ENCODE peak calls at places on chromosomes 4 and X, in six cellular contexts. One of them, this sample, is unnamed.

GRCh38 chr4:23361453-23361852 is 528.4 kb downstream of the PPARGC1A start:
- DNase-seq in cardiac muscle cell: no peak
- DNase-seq in Caco-2: no peak
- DNase-seq in fibroblast of villous mesenchyme: no peak
- DNase-seq in adrenal gland: no peak
- DNase-seq in kidney epithelial cell: no peak
- DNase-seq in this sample: no peak

GRCh38 chr4:137700072-137700471 is 167.8 kb upstream of the PCDH18 start:
- DNase-seq in cardiac muscle cell: no peak
- DNase-seq in Caco-2: no peak
- DNase-seq in fibroblast of villous mesenchyme: no peak
- DNase-seq in adrenal gland: no peak
- DNase-seq in kidney epithelial cell: no peak
- DNase-seq in this sample: peak; percentile 54

GRCh38 chr4:23584024-23584423 is 305.8 kb downstream of the PPARGC1A start:
- DNase-seq in cardiac muscle cell: no peak
- DNase-seq in Caco-2: no peak
- DNase-seq in fibroblast of villous mesenchyme: no peak
- DNase-seq in adrenal gland: no peak
- DNase-seq in kidney epithelial cell: no peak
- DNase-seq in this sample: no peak

GRCh38 chr4:2364654-2365053 is 53.8 kb downstream of the ZFYVE28 start:
- DNase-seq in cardiac muscle cell: peak; percentile 69
- DNase-seq in Caco-2: no peak
- DNase-seq in fibroblast of villous mesenchyme: peak; percentile 54
- DNase-seq in adrenal gland: peak; percentile 39
- DNase-seq in kidney epithelial cell: no peak
- DNase-seq in this sample: peak; percentile 52

GRCh38 chr4:15198070-15198727 is 195.9 kb downstream of the CPEB2 start:
- DNase-seq in cardiac muscle cell: peak; percentile 16
- DNase-seq in Caco-2: no peak
- DNase-seq in fibroblast of villous mesenchyme: no peak
- DNase-seq in adrenal gland: no peak
- DNase-seq in kidney epithelial cell: no peak
- DNase-seq in this sample: peak; percentile 14

GRCh38 chr4:56658410-56659003 is 22.6 kb downstream of the HOPX start:
- DNase-seq in cardiac muscle cell: peak; percentile 70
- DNase-seq in Caco-2: no peak
- DNase-seq in fibroblast of villous mesenchyme: peak; percentile 80
- DNase-seq in adrenal gland: no peak
- DNase-seq in kidney epithelial cell: peak; percentile 34
- DNase-seq in this sample: no peak

GRCh38 chr4:164012396-164013027 is 518.0 kb downstream of the TMA16 start:
- DNase-seq in cardiac muscle cell: no peak
- DNase-seq in Caco-2: peak; percentile 57
- DNase-seq in fibroblast of villous mesenchyme: no peak
- DNase-seq in adrenal gland: peak; percentile 15
- DNase-seq in kidney epithelial cell: no peak
- DNase-seq in this sample: no peak

GRCh38 chr4:148782284-148782683 is 340.1 kb upstream of the NR3C2 start:
- DNase-seq in cardiac muscle cell: no peak
- DNase-seq in Caco-2: peak; percentile 76
- DNase-seq in fibroblast of villous mesenchyme: no peak
- DNase-seq in adrenal gland: no peak
- DNase-seq in kidney epithelial cell: no peak
- DNase-seq in this sample: no peak

GRCh38 chr4:123599061-123599919 is 202.7 kb downstream of the SPRY1 start:
- DNase-seq in cardiac muscle cell: peak; percentile 91
- DNase-seq in Caco-2: peak; percentile 26
- DNase-seq in fibroblast of villous mesenchyme: peak; percentile 87
- DNase-seq in adrenal gland: no peak
- DNase-seq in kidney epithelial cell: no peak
- DNase-seq in this sample: peak; percentile 90

GRCh38 chr4:73315091-73315490 is 56.5 kb upstream of the ANKRD17 start:
- DNase-seq in cardiac muscle cell: peak; percentile 11
- DNase-seq in Caco-2: no peak
- DNase-seq in fibroblast of villous mesenchyme: no peak
- DNase-seq in adrenal gland: no peak
- DNase-seq in kidney epithelial cell: no peak
- DNase-seq in this sample: peak; percentile 70

GRCh38 chr4:16573744-16574143 is 324.7 kb downstream of the LDB2 start:
- DNase-seq in cardiac muscle cell: peak; percentile 80
- DNase-seq in Caco-2: no peak
- DNase-seq in fibroblast of villous mesenchyme: peak; percentile 75
- DNase-seq in adrenal gland: no peak
- DNase-seq in kidney epithelial cell: no peak
- DNase-seq in this sample: peak; percentile 80

GRCh38 chr4:163680390-163681098 is 186.1 kb downstream of the TMA16 start:
- DNase-seq in cardiac muscle cell: no peak
- DNase-seq in Caco-2: no peak
- DNase-seq in fibroblast of villous mesenchyme: no peak
- DNase-seq in adrenal gland: no peak
- DNase-seq in kidney epithelial cell: no peak
- DNase-seq in this sample: peak; percentile 10

GRCh38 chr4:102543030-102543505 is 41.9 kb downstream of the NFKB1 start:
- DNase-seq in cardiac muscle cell: no peak
- DNase-seq in Caco-2: no peak
- DNase-seq in fibroblast of villous mesenchyme: no peak
- DNase-seq in adrenal gland: no peak
- DNase-seq in kidney epithelial cell: no peak
- DNase-seq in this sample: no peak

GRCh38 chr4:85200106-85200505 is 233.6 kb upstream of the WDFY3 start:
- DNase-seq in cardiac muscle cell: no peak
- DNase-seq in Caco-2: no peak
- DNase-seq in fibroblast of villous mesenchyme: no peak
- DNase-seq in adrenal gland: no peak
- DNase-seq in kidney epithelial cell: no peak
- DNase-seq in this sample: no peak

DNA sequence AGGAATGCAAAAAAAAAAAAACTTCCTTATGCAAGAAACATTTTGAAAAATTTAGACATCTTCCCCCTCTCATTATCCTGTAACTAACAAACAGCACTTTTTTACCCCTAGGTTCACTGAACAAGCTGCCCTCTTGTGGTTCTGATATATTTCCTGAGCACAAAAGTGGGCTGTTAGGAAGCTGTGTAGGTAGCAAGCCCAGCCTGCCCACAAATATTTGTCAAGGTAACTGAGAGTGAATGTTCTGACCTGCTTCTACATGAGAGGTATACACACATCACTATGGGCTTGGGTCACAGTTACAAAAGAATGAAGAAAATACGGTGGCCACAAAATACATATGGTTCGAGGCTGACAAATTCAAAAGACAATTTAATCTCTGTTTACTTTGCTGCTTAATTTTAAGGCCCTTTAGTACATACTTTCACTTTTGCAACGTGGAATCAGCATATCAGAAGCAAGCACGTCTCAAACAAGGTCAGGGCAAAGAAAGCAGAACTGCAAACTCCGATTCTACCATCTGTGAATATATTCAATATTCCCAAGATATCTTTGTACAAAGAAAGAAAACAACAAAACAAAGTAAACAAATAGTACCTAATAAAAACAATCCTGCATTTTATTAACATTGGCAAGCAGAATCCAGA is 78.6 kb downstream of the RBM47 start:
- DNase-seq in cardiac muscle cell: peak; percentile 69
- DNase-seq in Caco-2: peak; percentile 55
- DNase-seq in fibroblast of villous mesenchyme: peak; percentile 86
- DNase-seq in adrenal gland: no peak
- DNase-seq in kidney epithelial cell: no peak
- DNase-seq in this sample: peak; percentile 53
- TF ChIP-seq CTCF in cardiac muscle cell: peak; percentile 49
- TF ChIP-seq CTCF in Caco-2: peak; percentile 66
- TF ChIP-seq CTCF in fibroblast of villous mesenchyme: peak; percentile 50
- TF ChIP-seq CTCF in adrenal gland: peak; percentile 40
- TF ChIP-seq CTCF in kidney epithelial cell: peak; percentile 39
- TF ChIP-seq CTCF in this sample: peak; percentile 51

GRCh38 chr4:81468685-81469084 is 3.0 kb downstream of the RASGEF1B start:
- DNase-seq in cardiac muscle cell: no peak
- DNase-seq in Caco-2: no peak
- DNase-seq in fibroblast of villous mesenchyme: no peak
- DNase-seq in adrenal gland: no peak
- DNase-seq in kidney epithelial cell: no peak
- DNase-seq in this sample: no peak

GRCh38 chr4:81471361-81472248 is at the start of gene RASGEF1B:
- DNase-seq in cardiac muscle cell: peak; percentile 95
- DNase-seq in Caco-2: peak; percentile 94
- DNase-seq in fibroblast of villous mesenchyme: peak; percentile 61
- DNase-seq in adrenal gland: peak; percentile 88
- DNase-seq in kidney epithelial cell: peak; percentile 53
- DNase-seq in this sample: peak; percentile 67

GRCh38 chr4:81470456-81471327 is 1.0 kb downstream of the RASGEF1B start:
- DNase-seq in cardiac muscle cell: peak; percentile 58
- DNase-seq in Caco-2: peak; percentile 48
- DNase-seq in fibroblast of villous mesenchyme: no peak
- DNase-seq in adrenal gland: peak; percentile 43
- DNase-seq in kidney epithelial cell: no peak
- DNase-seq in this sample: peak; percentile 16

GRCh38 chr4:81467672-81467964 is 4.1 kb downstream of the RASGEF1B start:
- DNase-seq in cardiac muscle cell: no peak
- DNase-seq in Caco-2: no peak
- DNase-seq in fibroblast of villous mesenchyme: no peak
- DNase-seq in adrenal gland: no peak
- DNase-seq in kidney epithelial cell: no peak
- DNase-seq in this sample: no peak

DNA sequence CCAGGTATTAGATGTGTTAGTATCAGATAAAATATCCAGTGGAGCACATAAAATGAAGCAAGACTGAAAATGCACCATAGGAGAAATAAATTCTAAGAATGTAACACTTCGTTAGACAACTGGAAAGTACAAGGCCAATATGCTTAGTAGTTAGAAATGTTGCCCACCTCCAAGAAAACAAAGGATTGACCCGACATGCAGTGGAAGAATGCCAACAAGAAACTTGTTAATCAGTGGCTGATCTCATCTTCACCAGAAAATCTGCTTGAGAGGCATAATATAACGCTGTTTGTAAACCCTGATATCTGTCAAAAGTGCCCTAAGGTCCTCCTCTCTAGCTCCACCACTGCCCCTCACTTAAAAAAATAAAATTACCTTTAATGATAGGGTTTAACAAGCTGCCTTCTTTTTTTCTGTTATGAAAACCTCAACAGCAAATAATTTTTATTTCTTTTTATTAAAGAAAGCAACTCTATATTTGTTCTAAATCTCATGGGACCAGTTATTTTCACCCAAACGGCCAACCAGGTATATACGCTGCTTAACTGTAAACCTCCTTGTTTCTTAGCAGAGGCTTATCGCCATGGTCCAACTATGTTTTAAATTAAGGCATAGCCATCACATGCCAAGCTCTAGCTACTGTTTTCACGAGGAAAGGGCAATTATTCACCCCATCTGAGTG is 1.8 kb downstream of the RASGEF1B start:
- DNase-seq in cardiac muscle cell: no peak
- DNase-seq in Caco-2: no peak
- DNase-seq in fibroblast of villous mesenchyme: no peak
- DNase-seq in adrenal gland: no peak
- DNase-seq in kidney epithelial cell: no peak
- DNase-seq in this sample: no peak
- H3K4me3 ChIP-seq in cardiac muscle cell: peak overlapping the region; percentile 58
- H3K4me3 ChIP-seq in Caco-2: peak overlapping the region; percentile 92
- H3K4me3 ChIP-seq in fibroblast of villous mesenchyme: no peak overlapping the region
- H3K4me3 ChIP-seq in adrenal gland: no peak overlapping the region
- H3K4me3 ChIP-seq in kidney epithelial cell: peak overlapping the region; percentile 68
- H3K4me3 ChIP-seq in this sample: peak overlapping the region; percentile 77

DNA sequence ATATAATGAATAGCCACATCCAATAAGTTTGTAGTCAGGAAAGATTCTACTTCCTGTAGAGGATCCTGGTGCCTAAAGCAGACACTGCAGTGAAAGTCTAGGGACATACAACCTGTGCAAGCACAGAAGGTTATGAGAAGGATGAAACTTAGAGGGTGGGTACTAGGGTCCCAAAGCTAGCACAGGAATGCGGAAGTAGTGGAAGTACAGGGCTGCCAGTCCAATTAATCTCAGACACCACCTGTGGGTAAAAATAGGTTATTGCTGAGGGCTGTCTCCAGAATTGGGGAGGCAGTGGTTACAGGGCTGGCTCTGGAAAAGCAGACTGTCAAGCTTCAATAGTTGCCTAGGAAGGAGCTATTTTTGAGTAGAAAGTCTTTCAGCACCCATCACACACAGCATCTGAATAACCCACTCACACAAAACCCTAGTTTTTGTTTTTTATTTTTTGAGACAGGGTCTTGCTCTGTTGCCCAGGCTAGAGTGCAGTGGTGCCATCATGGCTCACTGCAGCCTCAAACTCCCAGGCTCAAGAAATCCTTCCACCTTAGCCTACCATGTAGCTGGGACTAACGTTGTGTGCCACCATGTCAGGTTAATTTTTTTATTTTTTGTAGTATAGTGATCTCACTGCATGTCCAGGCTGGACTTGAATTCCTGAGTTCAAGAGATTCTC is 50.8 kb upstream of the ELF2 start:
- DNase-seq in cardiac muscle cell: no peak
- DNase-seq in Caco-2: peak; percentile 52
- DNase-seq in fibroblast of villous mesenchyme: no peak
- DNase-seq in adrenal gland: no peak
- DNase-seq in kidney epithelial cell: no peak
- DNase-seq in this sample: no peak
- TF ChIP-seq CTCF in cardiac muscle cell: no peak
- TF ChIP-seq CTCF in Caco-2: peak; percentile 30
- TF ChIP-seq CTCF in fibroblast of villous mesenchyme: peak; percentile 35
- TF ChIP-seq CTCF in adrenal gland: peak; percentile 9
- TF ChIP-seq CTCF in kidney epithelial cell: no peak
- TF ChIP-seq CTCF in this sample: peak; percentile 29

DNA sequence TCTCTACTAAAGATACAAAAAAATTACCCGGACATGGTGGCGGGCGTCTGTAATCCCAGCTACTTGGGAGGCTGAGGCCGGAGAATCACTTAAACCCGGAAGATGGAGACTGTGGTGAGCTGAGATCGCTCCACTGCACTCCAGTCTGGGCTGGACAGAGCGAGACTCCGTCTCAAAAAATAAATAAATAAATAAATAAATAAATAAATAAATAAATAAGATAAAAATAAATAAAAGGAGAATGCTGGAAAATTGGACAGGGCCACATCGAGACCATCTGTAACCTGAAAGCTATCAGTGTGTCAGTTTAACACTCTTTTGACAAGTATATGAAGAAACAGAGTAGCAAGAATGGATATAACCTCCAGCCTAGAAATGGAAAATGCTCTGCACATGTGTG is 15.7 kb upstream of the FAT1 start:
- DNase-seq in cardiac muscle cell: no peak
- DNase-seq in Caco-2: no peak
- DNase-seq in fibroblast of villous mesenchyme: no peak
- DNase-seq in adrenal gland: no peak
- DNase-seq in kidney epithelial cell: no peak
- DNase-seq in this sample: no peak
- H3K4me3 ChIP-seq in cardiac muscle cell: no peak overlapping the region
- H3K4me3 ChIP-seq in Caco-2: no peak overlapping the region
- H3K4me3 ChIP-seq in fibroblast of villous mesenchyme: no peak overlapping the region
- H3K4me3 ChIP-seq in adrenal gland: no peak overlapping the region
- H3K4me3 ChIP-seq in kidney epithelial cell: no peak overlapping the region
- H3K4me3 ChIP-seq in this sample: no peak overlapping the region

DNA sequence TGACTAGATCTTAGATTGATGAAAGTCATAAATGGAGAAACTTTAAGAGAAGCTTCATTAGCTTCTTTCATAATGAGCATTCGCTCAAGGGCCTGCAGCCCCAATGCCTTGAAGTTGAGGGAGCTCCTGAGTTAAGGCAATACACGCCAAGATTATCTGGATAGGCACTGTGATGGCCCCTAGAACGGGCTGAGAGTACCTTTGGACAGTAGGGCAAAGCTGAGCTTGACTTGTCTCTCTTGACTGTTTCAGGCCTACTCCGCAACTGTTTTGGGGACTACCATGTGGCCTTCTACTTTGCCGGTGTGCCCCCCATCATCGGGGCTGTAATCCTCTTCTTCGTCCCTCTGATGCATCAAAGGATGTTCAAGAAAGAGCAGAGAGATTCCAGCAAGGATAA is 83.3 kb downstream of the RLIM start:
- DNase-seq in cardiac muscle cell: no peak
- DNase-seq in Caco-2: no peak
- DNase-seq in fibroblast of villous mesenchyme: no peak
- DNase-seq in adrenal gland: no peak
- DNase-seq in kidney epithelial cell: no peak
- DNase-seq in this sample: no peak
- TF ChIP-seq CTCF in cardiac muscle cell: no peak
- TF ChIP-seq CTCF in Caco-2: no peak
- TF ChIP-seq CTCF in fibroblast of villous mesenchyme: no peak
- TF ChIP-seq CTCF in adrenal gland: no peak
- TF ChIP-seq CTCF in kidney epithelial cell: no peak
- TF ChIP-seq CTCF in this sample: no peak

This sample was measured in cardiac fibroblast.